ENCODE peak calls at places on chromosomes 4 and X, in seven cellular contexts. O is heart left ventricle, N is upper lobe of right lung, X is mesenchymal stem cell, T is GM23248, S is neural progenitor cell, B is cardiac muscle cell. A is an unnamed sample. For H3K9me3 and H3K4me1, the result is how much of the 10 kb centered on the place peaks cover.

GRCh38 chr4:123381996-123382395 is 14.6 kb upstream of the SPRY1 start:
- DNase-seq in O (no peak), N (no peak), X (no peak), T (no peak), S (no peak), B (no peak), A (no peak)

GRCh38 chr4:41145571-41146078 is 68.7 kb downstream of the APBB2 start:
- DNase-seq in O (no peak), N (no peak), X (peak), T (peak), S (peak), B (peak), A (peak)

GRCh38 chr4:47705326-47705981 is 132.4 kb downstream of the CORIN start:
- DNase-seq in O (no peak), N (no peak), X (peak), T (peak), S (peak), B (peak), A (peak)

GRCh38 chr4:54840430-54840829 is 182.7 kb downstream of the KIT start:
- DNase-seq in O (no peak), N (no peak), X (no peak), T (peak), S (no peak), B (no peak), A (no peak)

GRCh38 chr4:98838977-98839618 is 89.8 kb downstream of the EIF4E start:
- DNase-seq in O (no peak), N (no peak), X (peak), T (peak), S (no peak), B (peak), A (no peak)

GRCh38 chrX:48826135-48826875 is at the start of gene ERAS:
- DNase-seq in O (no peak), N (no peak), X (no peak), T (no peak), S (no peak), B (no peak), A (no peak)

GRCh38 chr4:88352062-88352461 is 26.6 kb upstream of the HERC6 start:
- DNase-seq in O (no peak), N (no peak), X (peak), T (peak), S (no peak), B (peak), A (peak)

GRCh38 chr4:187238646-187239045 is 515.0 kb upstream of the FAT1 start:
- DNase-seq in O (no peak), N (no peak), X (no peak), T (no peak), S (no peak), B (no peak), A (no peak)

GRCh38 chrX:123736333-123736921 is 3.6 kb upstream of the THOC2 start:
- DNase-seq in O (no peak), N (no peak), X (peak), T (peak), S (no peak), B (peak), A (peak)

GRCh38 chr4:3387154-3387942 is 54.4 kb upstream of the HGFAC start:
- DNase-seq in O (no peak), N (no peak), X (no peak), T (no peak), S (no peak), B (no peak), A (no peak)

GRCh38 chrX:20594985-20595384 is 328.3 kb upstream of the RPS6KA3 start:
- DNase-seq in O (no peak), N (no peak), X (no peak), T (peak), S (peak), B (peak), A (peak)

GRCh38 chr4:25527044-25527443 is 128.6 kb upstream of the SLC34A2 start:
- DNase-seq in O (no peak), N (no peak), X (no peak), T (peak), S (no peak), B (peak), A (no peak)

GRCh38 chr4:147371661-147372060 is 109.2 kb upstream of the EDNRA start:
- DNase-seq in O (no peak), N (no peak), X (no peak), T (peak), S (no peak), B (peak), A (no peak)

GRCh38 chrX:12978205-12979010 is 3.5 kb downstream of the TMSB4X start:
- DNase-seq in O (no peak), N (peak), X (peak), T (peak), S (peak), B (peak), A (peak)

GRCh38 chrX:151702021-151702714 is 6.9 kb downstream of the PRRG3 start:
- DNase-seq in O (no peak), N (no peak), X (no peak), T (peak), S (no peak), B (no peak), A (peak)

GRCh38 chr4:88756149-88756548 is 58.5 kb upstream of the NAP1L5 start:
- DNase-seq in O (no peak), N (no peak), X (no peak), T (no peak), S (no peak), B (no peak), A (no peak)

GRCh38 chr4:8747467-8747841 is 124.2 kb downstream of the HMX1 start:
- DNase-seq in O (no peak), N (peak), X (no peak), T (no peak), S (peak), B (no peak), A (no peak)

GRCh38 chr4:24488399-24489164 is 95.8 kb downstream of the DHX15 start:
- DNase-seq in O (peak), N (peak), X (peak), T (peak), S (peak), B (peak), A (peak)

GRCh38 chrX:67697452-67697851 is 153.6 kb downstream of the AR start:
- DNase-seq in O (no peak), N (no peak), X (no peak), T (no peak), S (no peak), B (no peak), A (no peak)
- H3K9me3 ChIP-seq in O (under half), N (under half), X (under half), T (under half), S (under half), B (under half), A (under half)

GRCh38 chr4:100208964-100209363 is 18.7 kb upstream of the DDIT4L start:
- DNase-seq in O (no peak), N (no peak), X (peak), T (no peak), S (no peak), B (no peak), A (no peak)
- H3K4me1 ChIP-seq in O (under half), N (under half), X (under half), T (under half), S (under half), B (under half), A (under half)

GRCh38 chr4:175125410-175126068 is 207.4 kb downstream of the ADAM29 start:
- DNase-seq in O (no peak), N (no peak), X (no peak), T (no peak), S (no peak), B (no peak), A (no peak)
- H3K9me3 ChIP-seq in O (under half), N (under half), X (under half), T (under half), S (under half), B (under half), A (under half)

GRCh38 chr4:83257811-83258210 is 26.8 kb downstream of the COQ2 start:
- DNase-seq in O (no peak), N (no peak), X (no peak), T (no peak), S (no peak), B (no peak), A (no peak)

GRCh38 chr4:83259586-83259985 is 25.0 kb downstream of the COQ2 start:
- DNase-seq in O (no peak), N (no peak), X (no peak), T (no peak), S (no peak), B (no peak), A (no peak)

GRCh38 chr4:83252782-83253405 is 31.7 kb downstream of the COQ2 start:
- DNase-seq in O (peak), N (no peak), X (peak), T (peak), S (peak), B (peak), A (peak)

GRCh38 chr4:83258463-83258862 is 26.1 kb downstream of the COQ2 start:
- DNase-seq in O (no peak), N (no peak), X (no peak), T (no peak), S (no peak), B (no peak), A (no peak)

DNA sequence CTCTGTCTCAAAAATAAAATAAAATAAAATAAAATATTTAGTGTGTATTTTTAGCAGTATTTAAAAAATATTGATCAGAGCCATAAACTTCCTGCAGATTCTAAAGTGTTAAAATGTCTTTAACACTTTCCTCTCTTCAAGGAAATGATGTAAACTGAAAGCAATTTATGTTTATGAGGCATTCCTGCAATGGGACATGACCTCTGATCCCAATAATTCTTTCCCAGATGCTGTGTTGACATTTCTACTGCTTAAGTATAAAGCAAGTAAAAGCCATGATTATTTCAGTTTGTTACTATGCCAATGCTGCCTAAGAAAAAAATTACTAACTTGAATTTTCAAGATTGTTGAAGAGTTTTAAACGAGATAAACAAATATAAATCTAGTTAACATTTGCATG is 29.0 kb downstream of the COQ2 start:
- DNase-seq in O (no peak), N (no peak), X (peak), T (peak), S (no peak), B (peak), A (peak)
- H3K4me1 ChIP-seq in O (under half), N (under half), X (under half), T (under half), S (under half), B (under half), A (half or more)

GRCh38 chr4:18291313-18291712 is 269.8 kb upstream of the LCORL start:
- DNase-seq in O (no peak), N (no peak), X (no peak), T (no peak), S (no peak), B (no peak), A (no peak)

DNA sequence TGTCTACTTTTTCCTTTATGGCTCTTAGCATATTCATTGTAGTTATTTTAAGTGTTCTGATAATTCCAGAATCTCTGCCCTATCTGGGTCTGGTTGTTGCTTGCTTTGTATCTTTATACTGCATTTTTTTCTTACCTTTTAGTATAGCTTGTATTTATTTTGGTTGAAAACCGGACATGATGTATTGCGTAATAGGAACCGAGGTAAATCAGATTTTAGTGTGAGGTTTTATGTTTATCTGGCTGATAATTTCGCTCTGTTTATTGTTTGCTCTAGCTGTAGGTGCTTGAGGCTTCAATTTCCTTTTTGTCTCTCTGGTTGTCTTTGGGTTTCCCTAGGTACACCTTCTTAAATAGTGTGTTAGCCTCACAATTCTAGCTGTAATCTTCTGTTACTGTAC is 263.8 kb upstream of the LCORL start:
- DNase-seq in O (no peak), N (no peak), X (no peak), T (no peak), S (no peak), B (no peak), A (no peak)
- H3K9me3 ChIP-seq in O (under half), N (under half), X (under half), T (under half), S (under half), B (under half), A (under half)

GRCh38 chrX:10045327-10046000 is 78.3 kb downstream of the CLDN34 start:
- DNase-seq in O (peak), N (no peak), X (no peak), T (no peak), S (no peak), B (peak), A (no peak)

GRCh38 chrX:10042055-10042454 is 74.9 kb downstream of the CLDN34 start:
- DNase-seq in O (no peak), N (no peak), X (no peak), T (no peak), S (no peak), B (no peak), A (no peak)

GRCh38 chrX:10044021-10044420 is 76.9 kb downstream of the CLDN34 start:
- DNase-seq in O (no peak), N (no peak), X (no peak), T (no peak), S (no peak), B (no peak), A (no peak)

GRCh38 chrX:10041383-10041782 is 74.2 kb downstream of the CLDN34 start:
- DNase-seq in O (no peak), N (no peak), X (no peak), T (peak), S (no peak), B (no peak), A (peak)

DNA sequence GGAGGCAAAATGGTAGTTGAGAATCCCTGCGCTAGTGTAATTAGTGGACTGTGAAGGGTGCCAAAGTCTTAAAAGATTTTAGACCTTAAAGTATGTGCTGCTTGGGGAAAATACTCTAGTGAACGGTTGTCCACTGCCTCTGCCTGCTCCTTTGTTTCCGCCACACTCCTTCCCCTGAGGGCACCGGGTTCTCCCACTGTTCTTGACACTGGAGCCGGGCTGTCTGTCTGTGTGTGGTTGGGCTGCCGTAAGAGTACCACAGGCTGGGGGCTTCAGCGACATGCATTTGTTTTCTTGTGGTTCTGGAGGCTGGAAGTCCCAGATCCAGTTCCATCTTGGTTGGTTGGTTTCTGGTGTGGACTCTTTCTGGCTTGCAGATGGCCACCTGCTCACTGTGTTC is 76.2 kb downstream of the CLDN34 start:
- DNase-seq in O (no peak), N (no peak), X (no peak), T (no peak), S (no peak), B (no peak), A (no peak)
- H3K4me1 ChIP-seq in O (under half), N (under half), X (under half), T (under half), S (under half), B (under half), A (under half)

GRCh38 chr4:121778991-121779628 is 14.1 kb upstream of the SMIM43 start:
- DNase-seq in O (no peak), N (no peak), X (no peak), T (peak), S (peak), B (peak), A (no peak)
- H3K9me3 ChIP-seq in O (under half), N (under half), X (under half), T (under half), S (under half), B (under half), A (under half)

GRCh38 chr4:158818595-158818994 is 49.8 kb downstream of the FNIP2 start:
- DNase-seq in O (no peak), N (no peak), X (no peak), T (no peak), S (no peak), B (no peak), A (no peak)
- H3K4me1 ChIP-seq in O (half or more), N (half or more), X (under half), T (under half), S (under half), B (under half), A (half or more)